ENCODE peak calls at places on chromosomes 6 and 20, in seven cellular contexts. N is GM12878, L is HCT116, Z is SK-N-SH, G is A549, D is WTC11, V is K562. W is an unnamed sample.
A peak's percentile ranks its signal among the peaks of the same experiment; 100 is the strongest.

GRCh38 chr6:129239825-129240491 is 357.0 kb downstream of the LAMA2 start:
- DNase-seq in N (no peak), L (no peak), Z (no peak), G (no peak), D (no peak), V (no peak), W (no peak)

GRCh38 chr20:19841740-19842139 is 83.7 kb downstream of the RIN2 start:
- DNase-seq in N (no peak), L (no peak), Z (no peak), G (no peak), D (no peak), V (no peak), W (no peak)

GRCh38 chr6:11614534-11615213 is 77.1 kb downstream of the TMEM170B start:
- DNase-seq in N (no peak), L (no peak), Z (no peak), G (no peak), D (no peak), V (no peak), W (no peak)

GRCh38 chr20:59792300-59792699 is 141.1 kb downstream of the SYCP2 start:
- DNase-seq in N (no peak), L (no peak), Z (no peak), G (no peak), D (no peak), V (no peak), W (no peak)

GRCh38 chr20:1931830-1932229 is 36.6 kb downstream of the SIRPA start:
- DNase-seq in N (no peak), L (no peak), Z (no peak), G (no peak), D (no peak), V (no peak), W (no peak)

GRCh38 chr20:20440473-20440872 is 72.6 kb downstream of the INSM1 start:
- DNase-seq in N (no peak), L (no peak), Z (no peak), G (no peak), D (no peak), V (no peak), W (no peak)

GRCh38 chr6:13695217-13695616 is 16.4 kb downstream of the RANBP9 start:
- DNase-seq in N (no peak), L (no peak), Z (no peak), G (no peak), D (no peak), V (no peak), W (no peak)

GRCh38 chr6:150443621-150444020 is 74.8 kb downstream of the IYD start:
- DNase-seq in N (no peak), L (no peak), Z (no peak), G (no peak), D (no peak), V (no peak), W (no peak)

GRCh38 chr6:133973109-133973971 is 20.3 kb downstream of the TBPL1 start:
- DNase-seq in N (peak; percentile 28), L (peak; percentile 44), Z (peak; percentile 47), G (peak; percentile 39), D (no peak), V (peak; percentile 69), W (peak; percentile 66)

GRCh38 chr6:14910692-14911547 is 334.9 kb upstream of the JARID2 start:
- DNase-seq in N (peak; percentile 78), L (no peak), Z (no peak), G (no peak), D (no peak), V (no peak), W (peak; percentile 99)

GRCh38 chr6:19477563-19477962 is 359.6 kb upstream of the ID4 start:
- DNase-seq in N (no peak), L (no peak), Z (no peak), G (no peak), D (no peak), V (no peak), W (no peak)

GRCh38 chr20:48824830-48825550 is 2.8 kb downstream of the PREX1 start:
- DNase-seq in N (no peak), L (no peak), Z (no peak), G (no peak), D (no peak), V (no peak), W (peak; percentile 41)

GRCh38 chr20:34824861-34825529 is 456 bp downstream of the NCOA6 start:
- DNase-seq in N (no peak), L (peak; percentile 2), Z (peak; percentile 91), G (peak; percentile 40), D (peak; percentile 78), V (peak; percentile 79), W (peak; percentile 80)

GRCh38 chr6:4901256-4902061 is 102.4 kb downstream of the RPP40 start:
- DNase-seq in N (peak; percentile 67), L (no peak), Z (no peak), G (no peak), D (no peak), V (no peak), W (no peak)

GRCh38 chr6:130890531-130890950 is 63.3 kb downstream of the SMLR1 start:
- DNase-seq in N (no peak), L (no peak), Z (no peak), G (no peak), D (no peak), V (no peak), W (no peak)

GRCh38 chr20:3080939-3081388 is 3.6 kb downstream of the AVP start:
- DNase-seq in N (no peak), L (no peak), Z (no peak), G (no peak), D (no peak), V (no peak), W (no peak)

GRCh38 chr20:54067606-54068174 is 2.7 kb downstream of the BCAS1 start:
- DNase-seq in N (peak; percentile 75), L (peak; percentile 97), Z (no peak), G (peak; percentile 95), D (no peak), V (peak; percentile 39), W (no peak)

GRCh38 chr6:170371588-170371987 is 65.0 kb downstream of the FAM120B start:
- DNase-seq in N (no peak), L (no peak), Z (peak; percentile 80), G (no peak), D (peak; percentile 30), V (no peak), W (no peak)

DNA sequence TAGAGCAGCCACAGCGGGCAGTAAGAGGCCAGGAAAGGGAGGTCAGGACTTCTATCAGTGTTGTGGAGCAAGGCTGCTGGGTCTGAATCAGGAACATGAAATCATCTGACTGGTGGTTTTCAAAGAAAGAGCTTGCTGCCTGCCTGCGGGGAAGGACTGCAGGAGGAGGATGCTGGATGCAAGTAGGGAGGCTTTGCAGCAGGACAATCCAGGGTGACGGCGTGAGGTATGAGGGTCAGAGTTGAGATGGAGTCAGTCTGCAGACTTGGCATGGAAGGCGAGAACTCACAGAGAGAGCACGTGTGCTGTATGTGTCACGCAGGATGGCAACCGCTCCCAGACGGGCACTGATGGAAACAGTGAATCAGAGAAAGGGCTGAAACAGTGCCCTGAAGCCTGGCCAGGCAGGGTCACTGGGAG is 59.2 kb upstream of the CD93 start:
- DNase-seq in N (no peak), L (no peak), Z (no peak), G (no peak), D (no peak), V (no peak), W (no peak)
- TF ChIP-seq MAX in N (no peak), L (no peak), Z (peak; percentile 96), G (no peak), D (no peak), V (no peak), W (no peak)

DNA sequence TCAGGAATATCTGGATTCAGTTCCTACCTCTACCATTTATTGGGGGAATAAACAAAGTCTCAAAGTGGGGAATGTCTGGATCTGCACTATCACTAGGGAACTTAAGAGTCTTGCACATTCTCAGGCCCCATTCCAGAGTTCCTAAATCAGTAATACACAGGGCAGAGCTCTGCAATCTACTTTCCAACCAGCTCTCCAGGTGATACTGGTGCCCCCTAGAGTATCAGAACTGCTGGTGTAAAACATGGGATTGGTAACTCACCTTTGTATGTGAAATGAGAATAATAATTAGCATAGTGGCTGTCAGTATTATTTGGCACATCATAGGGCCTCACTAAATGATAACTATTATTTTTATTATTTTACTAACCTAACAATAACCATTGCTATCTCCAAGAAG is 278.8 kb upstream of the IMPG1 start:
- DNase-seq in N (no peak), L (peak; percentile 34), Z (no peak), G (no peak), D (no peak), V (no peak), W (peak; percentile 31)
- TF ChIP-seq CTCF in N (peak; percentile 11), L (peak; percentile 64), Z (peak; percentile 43), G (no peak), D (peak; percentile 36), V (no peak), W (peak; percentile 43)

GRCh38 chr6:41367061-41367460 is 31.7 kb downstream of the NCR2 start:
- DNase-seq in N (no peak), L (no peak), Z (no peak), G (no peak), D (no peak), V (no peak), W (no peak)

GRCh38 chr6:41371461-41371991 is 36.1 kb downstream of the NCR2 start:
- DNase-seq in N (no peak), L (no peak), Z (peak; percentile 66), G (no peak), D (peak; percentile 65), V (no peak), W (peak; percentile 22)

GRCh38 chr6:41370488-41371111 is 35.2 kb downstream of the NCR2 start:
- DNase-seq in N (no peak), L (no peak), Z (no peak), G (no peak), D (no peak), V (no peak), W (no peak)

GRCh38 chr6:41366150-41366549 is 30.7 kb downstream of the NCR2 start:
- DNase-seq in N (no peak), L (no peak), Z (no peak), G (no peak), D (no peak), V (no peak), W (no peak)

DNA sequence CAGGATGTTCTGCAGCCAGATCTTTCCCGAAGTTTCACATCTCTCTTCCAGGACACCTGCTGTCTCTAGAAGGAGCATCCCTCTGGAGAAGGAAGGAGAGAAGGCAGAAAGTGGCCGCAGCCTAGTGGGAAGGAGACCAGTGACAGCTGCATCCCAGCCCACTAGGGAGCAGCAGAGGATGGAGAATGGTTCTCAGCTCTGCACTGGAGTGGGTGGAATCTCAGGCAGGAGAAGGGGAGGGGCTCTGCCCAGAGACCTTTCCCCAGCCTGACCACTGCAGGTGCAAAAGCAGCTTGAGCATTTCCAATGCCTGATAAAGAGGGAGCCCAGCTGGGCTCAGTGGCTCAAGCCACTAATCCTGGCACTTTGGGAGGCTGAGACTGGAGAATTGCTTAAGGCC is 32.3 kb downstream of the NCR2 start:
- DNase-seq in N (no peak), L (peak; percentile 60), Z (peak; percentile 85), G (peak; percentile 59), D (peak; percentile 84), V (peak; percentile 77), W (peak; percentile 63)
- TF ChIP-seq MAX in N (no peak), L (no peak), Z (no peak), G (no peak), D (no peak), V (no peak), W (no peak)

DNA sequence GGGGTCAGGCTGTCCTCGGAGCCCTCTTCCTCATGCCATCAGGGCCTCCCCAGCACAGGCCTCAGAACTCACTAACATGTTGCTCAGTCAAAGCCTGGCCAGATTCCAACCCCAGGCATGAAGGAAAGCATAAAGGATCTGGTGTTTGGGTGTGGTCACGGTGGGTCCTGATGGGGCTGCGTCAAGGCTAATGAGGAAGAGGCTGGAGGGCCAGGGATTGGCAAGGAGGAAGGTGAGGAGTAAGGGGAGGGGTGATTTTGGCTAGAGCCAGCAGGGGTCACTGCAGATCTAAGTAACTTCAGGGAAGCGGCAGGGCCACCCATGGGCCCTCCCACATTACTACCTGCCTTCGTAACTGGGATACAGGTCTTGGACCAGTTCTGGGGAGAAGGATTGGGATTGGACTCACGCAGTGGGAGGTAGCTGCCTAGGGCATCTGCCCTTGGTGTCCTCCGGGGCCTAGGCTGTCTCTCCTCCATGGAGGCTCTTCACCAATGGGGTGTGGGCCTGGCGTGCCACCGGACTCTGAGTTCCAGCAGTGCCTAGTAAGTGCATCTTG is 36.2 kb upstream of the MRPS18A start:
- DNase-seq in N (no peak), L (peak; percentile 79), Z (peak; percentile 77), G (peak; percentile 56), D (peak; percentile 80), V (peak; percentile 91), W (peak; percentile 91)
- TF ChIP-seq CTCF in N (peak; percentile 81), L (peak; percentile 77), Z (peak; percentile 62), G (peak; percentile 49), D (peak; percentile 60), V (peak; percentile 97), W (peak; percentile 81)